ENCODE peak calls at places on chromosomes 3 and 15, in eight cellular contexts. One of them, this sample, is unnamed.

GRCh38 chr3:138862924-138863775 is 28.4 kb upstream of the PIK3CB start:
- DNase-seq in CD4-positive, alpha-beta memory T cell: no peak
- DNase-seq in hepatocyte: peak; percentile 85
- DNase-seq in fibroblast of lung: peak; percentile 56
- DNase-seq in ovary: no peak
- DNase-seq in A549: peak; percentile 88
- DNase-seq in endodermal cell: peak; percentile 87
- DNase-seq in aorta: no peak
- DNase-seq in this sample: no peak

GRCh38 chr15:77027697-77028450 is 32.9 kb downstream of the PSTPIP1 start:
- DNase-seq in ovary: no peak
- DNase-seq in aorta: peak; percentile 44
- DNase-seq in CD4-positive, alpha-beta memory T cell: no peak
- DNase-seq in fibroblast of lung: no peak
- DNase-seq in A549: no peak
- DNase-seq in endodermal cell: peak; percentile 81
- DNase-seq in hepatocyte: no peak
- DNase-seq in this sample: peak; percentile 55

GRCh38 chr15:97224191-97224641 is 736.3 kb upstream of the ARRDC4 start:
- DNase-seq in endodermal cell: no peak
- DNase-seq in ovary: no peak
- DNase-seq in A549: no peak
- DNase-seq in CD4-positive, alpha-beta memory T cell: no peak
- DNase-seq in aorta: no peak
- DNase-seq in fibroblast of lung: no peak
- DNase-seq in hepatocyte: no peak
- DNase-seq in this sample: no peak

GRCh38 chr3:3699816-3700633 is 99.2 kb upstream of the LRRN1 start:
- DNase-seq in fibroblast of lung: no peak
- DNase-seq in hepatocyte: no peak
- DNase-seq in CD4-positive, alpha-beta memory T cell: no peak
- DNase-seq in aorta: no peak
- DNase-seq in endodermal cell: no peak
- DNase-seq in A549: no peak
- DNase-seq in ovary: no peak
- DNase-seq in this sample: no peak

GRCh38 chr15:60798821-60799220 is 319.9 kb upstream of the ICE2 start:
- DNase-seq in CD4-positive, alpha-beta memory T cell: no peak
- DNase-seq in ovary: no peak
- DNase-seq in fibroblast of lung: peak; percentile 59
- DNase-seq in hepatocyte: peak; percentile 22
- DNase-seq in aorta: no peak
- DNase-seq in endodermal cell: no peak
- DNase-seq in A549: no peak
- DNase-seq in this sample: no peak

GRCh38 chr3:133490468-133491351 is 82.8 kb upstream of the CDV3 start:
- DNase-seq in A549: no peak
- DNase-seq in CD4-positive, alpha-beta memory T cell: peak; percentile 36
- DNase-seq in hepatocyte: no peak
- DNase-seq in endodermal cell: no peak
- DNase-seq in aorta: no peak
- DNase-seq in ovary: no peak
- DNase-seq in fibroblast of lung: no peak
- DNase-seq in this sample: no peak

GRCh38 chr3:55357796-55358195 is 129.3 kb downstream of the WNT5A start:
- DNase-seq in hepatocyte: no peak
- DNase-seq in aorta: no peak
- DNase-seq in A549: no peak
- DNase-seq in endodermal cell: no peak
- DNase-seq in CD4-positive, alpha-beta memory T cell: no peak
- DNase-seq in fibroblast of lung: no peak
- DNase-seq in ovary: no peak
- DNase-seq in this sample: no peak

GRCh38 chr3:78867409-78868372 is 900.1 kb downstream of the ROBO1 start:
- DNase-seq in ovary: no peak
- DNase-seq in aorta: no peak
- DNase-seq in hepatocyte: no peak
- DNase-seq in A549: no peak
- DNase-seq in CD4-positive, alpha-beta memory T cell: no peak
- DNase-seq in endodermal cell: no peak
- DNase-seq in fibroblast of lung: peak; percentile 77
- DNase-seq in this sample: no peak

GRCh38 chr3:167032267-167032876 is 347.7 kb downstream of the ZBBX start:
- DNase-seq in CD4-positive, alpha-beta memory T cell: no peak
- DNase-seq in A549: no peak
- DNase-seq in ovary: no peak
- DNase-seq in hepatocyte: peak; percentile 81
- DNase-seq in aorta: no peak
- DNase-seq in endodermal cell: no peak
- DNase-seq in fibroblast of lung: peak; percentile 79
- DNase-seq in this sample: peak; percentile 76

GRCh38 chr3:123447749-123448502 is 964 bp downstream of the ADCY5 start:
- DNase-seq in aorta: peak; percentile 50
- DNase-seq in fibroblast of lung: no peak
- DNase-seq in A549: no peak
- DNase-seq in ovary: peak; percentile 66
- DNase-seq in CD4-positive, alpha-beta memory T cell: peak; percentile 31
- DNase-seq in hepatocyte: peak; percentile 74
- DNase-seq in endodermal cell: peak; percentile 90
- DNase-seq in this sample: peak; percentile 82

GRCh38 chr3:16243706-16244490 is 20.8 kb downstream of the DPH3 start:
- DNase-seq in aorta: no peak
- DNase-seq in fibroblast of lung: peak; percentile 24
- DNase-seq in A549: no peak
- DNase-seq in endodermal cell: no peak
- DNase-seq in CD4-positive, alpha-beta memory T cell: no peak
- DNase-seq in ovary: no peak
- DNase-seq in hepatocyte: no peak
- DNase-seq in this sample: no peak

GRCh38 chr3:172448661-172449467 is 608 bp upstream of the GHSR start:
- DNase-seq in aorta: no peak
- DNase-seq in ovary: no peak
- DNase-seq in fibroblast of lung: no peak
- DNase-seq in A549: no peak
- DNase-seq in endodermal cell: peak; percentile 52
- DNase-seq in hepatocyte: no peak
- DNase-seq in CD4-positive, alpha-beta memory T cell: no peak
- DNase-seq in this sample: peak; percentile 35

GRCh38 chr15:72020799-72021198 is 97.2 kb downstream of the MYO9A start:
- DNase-seq in CD4-positive, alpha-beta memory T cell: no peak
- DNase-seq in ovary: no peak
- DNase-seq in A549: no peak
- DNase-seq in hepatocyte: no peak
- DNase-seq in fibroblast of lung: no peak
- DNase-seq in aorta: no peak
- DNase-seq in endodermal cell: no peak
- DNase-seq in this sample: no peak
- H3K27ac ChIP-seq in CD4-positive, alpha-beta memory T cell: no peak overlapping the region
- H3K27ac ChIP-seq in ovary: no peak overlapping the region
- H3K27ac ChIP-seq in A549: no peak overlapping the region
- H3K27ac ChIP-seq in hepatocyte: no peak overlapping the region
- H3K27ac ChIP-seq in fibroblast of lung: no peak overlapping the region
- H3K27ac ChIP-seq in aorta: no peak overlapping the region
- H3K27ac ChIP-seq in endodermal cell: no peak overlapping the region
- H3K27ac ChIP-seq in this sample: no peak overlapping the region

GRCh38 chr3:136937175-136937574 is 20.6 kb upstream of the IL20RB start:
- DNase-seq in ovary: no peak
- DNase-seq in CD4-positive, alpha-beta memory T cell: no peak
- DNase-seq in hepatocyte: no peak
- DNase-seq in fibroblast of lung: no peak
- DNase-seq in aorta: no peak
- DNase-seq in A549: no peak
- DNase-seq in endodermal cell: no peak
- DNase-seq in this sample: no peak

GRCh38 chr3:136931587-136931986 is 26.2 kb upstream of the IL20RB start:
- DNase-seq in aorta: no peak
- DNase-seq in A549: no peak
- DNase-seq in hepatocyte: no peak
- DNase-seq in ovary: no peak
- DNase-seq in fibroblast of lung: no peak
- DNase-seq in endodermal cell: no peak
- DNase-seq in CD4-positive, alpha-beta memory T cell: no peak
- DNase-seq in this sample: no peak

GRCh38 chr3:136932518-136932917 is 25.3 kb upstream of the IL20RB start:
- DNase-seq in hepatocyte: no peak
- DNase-seq in aorta: no peak
- DNase-seq in CD4-positive, alpha-beta memory T cell: no peak
- DNase-seq in ovary: no peak
- DNase-seq in fibroblast of lung: no peak
- DNase-seq in A549: no peak
- DNase-seq in endodermal cell: no peak
- DNase-seq in this sample: no peak

GRCh38 chr3:136929984-136930671 is 27.7 kb upstream of the IL20RB start:
- DNase-seq in aorta: peak; percentile 69
- DNase-seq in ovary: peak; percentile 69
- DNase-seq in endodermal cell: no peak
- DNase-seq in A549: peak; percentile 8
- DNase-seq in CD4-positive, alpha-beta memory T cell: no peak
- DNase-seq in fibroblast of lung: peak; percentile 79
- DNase-seq in hepatocyte: peak; percentile 35
- DNase-seq in this sample: no peak

DNA sequence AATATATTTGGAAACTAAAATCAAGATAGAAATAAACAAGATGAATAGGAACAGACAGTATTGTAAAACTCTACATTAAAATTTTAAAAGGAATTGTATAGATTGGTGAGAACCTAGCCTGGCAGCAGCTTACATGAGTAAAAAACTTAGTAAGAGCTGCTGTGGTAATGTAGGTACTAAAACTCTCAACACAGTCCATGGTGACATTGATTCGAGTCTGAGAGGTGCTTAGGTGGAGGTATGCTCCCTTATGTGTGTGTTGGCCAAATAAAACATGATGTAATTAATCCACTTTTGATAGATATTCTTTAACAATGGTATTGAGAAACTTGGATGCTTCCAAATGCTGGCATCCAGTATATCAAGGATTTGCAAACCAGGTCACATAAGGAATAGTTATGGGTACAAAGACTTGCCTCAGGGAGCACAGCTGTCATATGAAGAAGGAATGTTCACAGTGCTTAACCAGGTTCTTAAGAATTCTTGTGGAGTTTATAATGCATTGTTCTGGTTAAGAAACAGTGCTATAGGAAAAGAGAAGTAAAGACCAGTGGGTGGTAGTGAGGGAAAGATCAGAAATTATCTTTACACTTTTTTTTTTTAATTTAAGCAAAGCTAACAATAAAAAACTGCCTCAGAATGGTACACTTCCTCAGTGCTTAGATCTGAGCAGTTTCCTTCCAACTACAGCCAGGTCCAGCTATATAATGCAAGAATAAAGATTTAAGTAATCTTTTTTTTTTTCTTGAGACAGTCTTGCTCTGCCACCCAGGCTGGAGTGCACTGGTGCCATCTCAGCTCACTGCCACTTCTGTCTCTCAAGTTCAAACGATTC is 24.6 kb upstream of the IL20RB start:
- DNase-seq in hepatocyte: no peak
- DNase-seq in ovary: no peak
- DNase-seq in CD4-positive, alpha-beta memory T cell: no peak
- DNase-seq in fibroblast of lung: no peak
- DNase-seq in aorta: no peak
- DNase-seq in endodermal cell: no peak
- DNase-seq in A549: no peak
- DNase-seq in this sample: no peak
- H3K27ac ChIP-seq in hepatocyte: no peak overlapping the region
- H3K27ac ChIP-seq in ovary: no peak overlapping the region
- H3K27ac ChIP-seq in CD4-positive, alpha-beta memory T cell: no peak overlapping the region
- H3K27ac ChIP-seq in fibroblast of lung: no peak overlapping the region
- H3K27ac ChIP-seq in aorta: no peak overlapping the region
- H3K27ac ChIP-seq in endodermal cell: no peak overlapping the region
- H3K27ac ChIP-seq in A549: no peak overlapping the region
- H3K27ac ChIP-seq in this sample: no peak overlapping the region

GRCh38 chr15:71364117-71364584 is 248.9 kb downstream of the THSD4 start:
- DNase-seq in A549: no peak
- DNase-seq in aorta: no peak
- DNase-seq in endodermal cell: peak; percentile 43
- DNase-seq in fibroblast of lung: no peak
- DNase-seq in CD4-positive, alpha-beta memory T cell: no peak
- DNase-seq in ovary: no peak
- DNase-seq in hepatocyte: no peak
- DNase-seq in this sample: no peak
- H3K27ac ChIP-seq in A549: no peak overlapping the region
- H3K27ac ChIP-seq in aorta: no peak overlapping the region
- H3K27ac ChIP-seq in endodermal cell: no peak overlapping the region
- H3K27ac ChIP-seq in fibroblast of lung: no peak overlapping the region
- H3K27ac ChIP-seq in CD4-positive, alpha-beta memory T cell: no peak overlapping the region
- H3K27ac ChIP-seq in ovary: no peak overlapping the region
- H3K27ac ChIP-seq in hepatocyte: no peak overlapping the region
- H3K27ac ChIP-seq in this sample: no peak overlapping the region

DNA sequence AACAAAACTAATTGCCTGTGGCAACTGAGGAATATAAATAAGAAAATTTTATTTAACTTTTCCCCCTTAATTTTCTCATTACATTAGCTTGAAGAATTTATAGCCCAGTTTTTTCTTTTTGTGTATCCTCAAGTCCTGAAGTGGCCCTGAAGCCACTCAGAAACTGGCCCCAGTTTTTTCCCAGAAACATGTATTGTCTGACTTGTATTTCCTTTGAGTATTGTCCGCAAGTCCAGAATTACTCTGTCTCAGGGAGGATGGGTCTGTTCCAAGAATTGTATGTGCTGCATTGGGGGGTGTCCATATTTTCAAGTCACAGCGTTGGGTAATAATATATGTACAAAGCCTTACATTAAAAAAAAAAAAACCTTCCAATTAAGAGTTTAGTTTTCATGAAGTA is 149.7 kb upstream of the IL12A start:
- DNase-seq in ovary: no peak
- DNase-seq in hepatocyte: no peak
- DNase-seq in aorta: no peak
- DNase-seq in fibroblast of lung: no peak
- DNase-seq in A549: no peak
- DNase-seq in CD4-positive, alpha-beta memory T cell: no peak
- DNase-seq in endodermal cell: no peak
- DNase-seq in this sample: no peak
- H3K27ac ChIP-seq in ovary: no peak overlapping the region
- H3K27ac ChIP-seq in hepatocyte: no peak overlapping the region
- H3K27ac ChIP-seq in aorta: no peak overlapping the region
- H3K27ac ChIP-seq in fibroblast of lung: no peak overlapping the region
- H3K27ac ChIP-seq in A549: peak overlapping the region; percentile 64
- H3K27ac ChIP-seq in CD4-positive, alpha-beta memory T cell: no peak overlapping the region
- H3K27ac ChIP-seq in endodermal cell: no peak overlapping the region
- H3K27ac ChIP-seq in this sample: peak overlapping the region; percentile 99

GRCh38 chr3:119257111-119257510 is 16.4 kb upstream of the B4GALT4 start:
- DNase-seq in ovary: no peak
- DNase-seq in fibroblast of lung: no peak
- DNase-seq in aorta: no peak
- DNase-seq in hepatocyte: no peak
- DNase-seq in endodermal cell: no peak
- DNase-seq in CD4-positive, alpha-beta memory T cell: no peak
- DNase-seq in A549: no peak
- DNase-seq in this sample: no peak
- H3K27ac ChIP-seq in ovary: no peak overlapping the region
- H3K27ac ChIP-seq in fibroblast of lung: no peak overlapping the region
- H3K27ac ChIP-seq in aorta: no peak overlapping the region
- H3K27ac ChIP-seq in hepatocyte: peak overlapping the region; percentile 77
- H3K27ac ChIP-seq in endodermal cell: no peak overlapping the region
- H3K27ac ChIP-seq in CD4-positive, alpha-beta memory T cell: no peak overlapping the region
- H3K27ac ChIP-seq in A549: no peak overlapping the region
- H3K27ac ChIP-seq in this sample: no peak overlapping the region

GRCh38 chr15:73368301-73369072 is at the start of gene HCN4:
- DNase-seq in CD4-positive, alpha-beta memory T cell: no peak
- DNase-seq in endodermal cell: peak; percentile 91
- DNase-seq in hepatocyte: peak; percentile 43
- DNase-seq in A549: peak; percentile 66
- DNase-seq in ovary: no peak
- DNase-seq in aorta: no peak
- DNase-seq in fibroblast of lung: no peak
- DNase-seq in this sample: peak; percentile 86
- H3K27ac ChIP-seq in CD4-positive, alpha-beta memory T cell: no peak within 1 kb of the TSS
- H3K27ac ChIP-seq in endodermal cell: no peak within 1 kb of the TSS
- H3K27ac ChIP-seq in hepatocyte: no peak within 1 kb of the TSS
- H3K27ac ChIP-seq in A549: peak within 1 kb of the TSS; percentile 64
- H3K27ac ChIP-seq in ovary: no peak within 1 kb of the TSS
- H3K27ac ChIP-seq in aorta: no peak within 1 kb of the TSS
- H3K27ac ChIP-seq in fibroblast of lung: no peak within 1 kb of the TSS
- H3K27ac ChIP-seq in this sample: no peak within 1 kb of the TSS

GRCh38 chr3:58150130-58150663 is 60.6 kb downstream of the DNASE1L3 start:
- DNase-seq in A549: no peak
- DNase-seq in endodermal cell: no peak
- DNase-seq in aorta: no peak
- DNase-seq in ovary: no peak
- DNase-seq in hepatocyte: no peak
- DNase-seq in fibroblast of lung: no peak
- DNase-seq in CD4-positive, alpha-beta memory T cell: no peak
- DNase-seq in this sample: no peak
- H3K27ac ChIP-seq in A549: no peak overlapping the region
- H3K27ac ChIP-seq in endodermal cell: no peak overlapping the region
- H3K27ac ChIP-seq in aorta: no peak overlapping the region
- H3K27ac ChIP-seq in ovary: no peak overlapping the region
- H3K27ac ChIP-seq in hepatocyte: no peak overlapping the region
- H3K27ac ChIP-seq in fibroblast of lung: no peak overlapping the region
- H3K27ac ChIP-seq in CD4-positive, alpha-beta memory T cell: no peak overlapping the region
- H3K27ac ChIP-seq in this sample: no peak overlapping the region